ENCODE peak calls at places on chromosomes 1 and 21, in eight cellular contexts. S, Z, U, O, B, J, W and P are unnamed samples.

GRCh38 chr1:6118415-6118814 is 61.7 kb downstream of the CHD5 start:
- DNase-seq in S (no peak), Z (no peak), U (no peak), O (peak; percentile 5), B (no peak), J (no peak), W (no peak), P (no peak)

GRCh38 chr1:43933386-43934278 is at the start of gene ARTN:
- DNase-seq in S (peak; percentile 53), Z (peak; percentile 74), U (no peak), O (no peak), B (peak; percentile 91), J (no peak), W (no peak), P (no peak)

GRCh38 chr1:32321712-32322291 is 14.2 kb downstream of the MARCKSL1 start:
- DNase-seq in S (no peak), Z (peak; percentile 79), U (peak; percentile 79), O (no peak), B (no peak), J (no peak), W (no peak), P (no peak)

GRCh38 chr1:93033029-93033428 is 46.1 kb upstream of the MTF2 start:
- DNase-seq in S (no peak), Z (no peak), U (no peak), O (no peak), B (no peak), J (no peak), W (no peak), P (no peak)

GRCh38 chr1:22342734-22343191 is 108.9 kb upstream of the ZBTB40 start:
- DNase-seq in S (no peak), Z (no peak), U (no peak), O (no peak), B (no peak), J (no peak), W (no peak), P (no peak)

GRCh38 chr1:219506337-219506944 is 106.5 kb downstream of the ZC3H11B start:
- DNase-seq in S (no peak), Z (peak; percentile 14), U (no peak), O (no peak), B (no peak), J (no peak), W (no peak), P (no peak)

GRCh38 chr1:243946946-243947345 is 96.9 kb upstream of the AKT3 start:
- DNase-seq in S (no peak), Z (no peak), U (no peak), O (peak; percentile 27), B (peak; percentile 82), J (peak; percentile 51), W (no peak), P (no peak)

GRCh38 chr1:216168481-216169005 is 254.7 kb downstream of the USH2A start:
- DNase-seq in S (no peak), Z (no peak), U (no peak), O (no peak), B (no peak), J (no peak), W (no peak), P (no peak)

GRCh38 chr1:54273837-54274192 is 73.8 kb downstream of the MRPL37 start:
- DNase-seq in S (no peak), Z (no peak), U (no peak), O (no peak), B (peak; percentile 84), J (no peak), W (no peak), P (no peak)

DNA sequence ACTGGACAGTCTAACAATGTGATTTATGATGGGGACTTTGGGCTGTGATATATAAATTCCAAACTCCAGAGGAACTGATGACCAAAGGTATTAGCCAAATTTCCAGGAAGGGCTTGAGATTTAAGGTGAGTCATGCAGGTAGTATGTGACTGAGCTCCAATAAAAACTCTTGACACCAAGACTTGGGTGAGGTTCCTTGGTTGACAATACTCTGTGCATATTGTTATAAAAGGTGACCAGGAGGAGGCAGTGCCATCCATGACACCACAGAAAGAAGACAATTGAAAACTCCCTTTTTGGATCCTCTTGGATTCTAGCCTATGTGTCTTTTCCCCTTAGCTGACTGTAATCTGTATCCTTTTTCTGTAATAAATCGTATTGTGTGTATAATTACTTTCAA is 392.6 kb upstream of the LRRC7 start:
- DNase-seq in S (no peak), Z (no peak), U (no peak), O (no peak), B (no peak), J (no peak), W (no peak), P (no peak)
- H3K9me3 ChIP-seq in S (peaks cover 2% of the 10 kb centered on the region), Z (no peaks in the 10 kb centered on the region), U (no peaks in the 10 kb centered on the region), O (no peaks in the 10 kb centered on the region), B (peaks cover 14% of the 10 kb centered on the region), J (no peaks in the 10 kb centered on the region), W (no peaks in the 10 kb centered on the region), P (peaks cover 1% of the 10 kb centered on the region)

GRCh38 chr1:234918216-234918841 is 210.3 kb downstream of the TOMM20 start:
- DNase-seq in S (peak; percentile 21), Z (peak; percentile 39), U (no peak), O (no peak), B (no peak), J (no peak), W (peak; percentile 74), P (no peak)

GRCh38 chr1:234919061-234919755 is 209.4 kb downstream of the TOMM20 start:
- DNase-seq in S (no peak), Z (no peak), U (no peak), O (no peak), B (no peak), J (no peak), W (peak; percentile 89), P (no peak)

GRCh38 chr1:234920843-234921140 is 207.8 kb downstream of the TOMM20 start:
- DNase-seq in S (no peak), Z (no peak), U (no peak), O (no peak), B (no peak), J (no peak), W (peak; percentile 61), P (no peak)

GRCh38 chr1:234921266-234922062 is 207.2 kb downstream of the TOMM20 start:
- DNase-seq in S (no peak), Z (peak; percentile 59), U (no peak), O (no peak), B (no peak), J (no peak), W (peak; percentile 74), P (no peak)

GRCh38 chr1:234920136-234920842 is 208.3 kb downstream of the TOMM20 start:
- DNase-seq in S (no peak), Z (no peak), U (no peak), O (no peak), B (no peak), J (no peak), W (peak; percentile 56), P (no peak)
- H3K4me1 ChIP-seq in S (peaks cover 15% of the 10 kb centered on the region), Z (peaks cover 57% of the 10 kb centered on the region), U (peaks cover 4% of the 10 kb centered on the region), O (peaks cover 14% of the 10 kb centered on the region), B (peaks cover 2% of the 10 kb centered on the region), J (no peaks in the 10 kb centered on the region), W (peaks cover 10% of the 10 kb centered on the region), P (peaks cover 61% of the 10 kb centered on the region)

DNA sequence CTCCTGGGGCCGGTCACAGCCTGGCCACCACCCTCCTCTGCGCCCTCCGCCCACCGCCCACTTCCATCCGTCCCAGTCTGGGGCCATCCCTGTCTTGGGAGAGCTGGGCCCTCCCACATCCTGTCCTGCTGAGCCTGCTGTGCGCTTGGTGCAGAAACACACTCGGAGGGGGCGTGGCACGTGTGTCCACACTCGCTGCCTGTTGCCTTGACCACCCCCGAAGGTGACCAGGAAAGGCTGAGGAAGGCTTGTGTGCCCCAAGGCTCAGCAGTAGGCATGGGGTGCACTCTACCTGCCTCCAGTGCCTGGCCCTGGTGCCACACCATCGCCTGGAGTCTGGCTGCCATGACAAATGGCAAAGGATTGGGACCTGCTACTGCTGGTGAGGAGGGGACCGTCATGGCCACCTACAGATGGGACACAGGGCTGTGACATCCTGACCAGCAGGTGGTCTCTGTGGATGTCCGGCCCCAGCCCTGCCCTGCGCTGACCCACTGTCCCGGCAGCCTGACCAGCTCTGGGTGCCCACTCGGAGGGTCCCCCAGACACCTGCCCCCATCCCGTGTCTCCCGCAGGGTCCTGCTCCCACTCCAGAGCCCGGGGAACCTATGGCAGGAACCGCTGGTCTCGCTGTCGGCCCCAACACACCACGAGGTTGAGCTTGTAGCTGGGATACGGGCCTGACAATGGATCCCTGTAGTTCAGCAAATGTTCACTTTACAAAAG is 23.2 kb upstream of the PTTG1IP start:
- DNase-seq in S (no peak), Z (no peak), U (no peak), O (no peak), B (no peak), J (no peak), W (no peak), P (peak; percentile 74)
- H3K36me3 ChIP-seq in S (no peaks in the 10 kb centered on the region), Z (no peaks in the 10 kb centered on the region), U (no peaks in the 10 kb centered on the region), O (no peaks in the 10 kb centered on the region), B (no peaks in the 10 kb centered on the region), J (peaks cover 50% of the 10 kb centered on the region), W (no peaks in the 10 kb centered on the region), P (no peaks in the 10 kb centered on the region)

DNA sequence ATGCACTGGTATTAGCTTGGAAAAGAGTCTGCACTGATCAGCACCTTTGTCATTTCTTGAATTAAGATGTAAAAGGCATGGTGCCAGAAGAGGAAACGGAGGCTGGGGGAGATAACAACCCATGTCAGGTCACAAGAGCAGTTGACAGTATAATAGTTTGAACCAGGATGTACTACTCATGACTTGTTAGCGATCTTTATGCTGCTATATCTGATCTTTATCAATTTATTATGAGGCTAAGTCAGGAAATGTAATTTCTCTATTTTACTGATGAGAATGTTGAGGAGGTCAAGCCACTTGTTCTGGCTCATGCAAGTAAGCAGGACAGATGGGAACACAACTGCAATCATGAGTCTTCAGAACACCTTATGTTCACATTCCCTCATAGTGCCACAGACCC is 41.4 kb downstream of the RGS5 start:
- DNase-seq in S (no peak), Z (no peak), U (no peak), O (no peak), B (no peak), J (no peak), W (no peak), P (no peak)
- H3K9me3 ChIP-seq in S (no peaks in the 10 kb centered on the region), Z (no peaks in the 10 kb centered on the region), U (no peaks in the 10 kb centered on the region), O (no peaks in the 10 kb centered on the region), B (peaks cover 31% of the 10 kb centered on the region), J (no peaks in the 10 kb centered on the region), W (no peaks in the 10 kb centered on the region), P (no peaks in the 10 kb centered on the region)